ENCODE peak calls at places on chromosomes 5 and 9, in five cellular contexts. One of them, this sample, is unnamed.

GRCh38 chr5:151150484-151151262 is 6.9 kb downstream of the ANXA6 start:
- DNase-seq in activated effector memory CD4-positive, alpha-beta T cell treated with anti-CD3 and anti-CD28 coated beads, Interleukin-2, amount 50 U/mL, for 16 hours: peak; percentile 88
- DNase-seq in SW480: no peak
- DNase-seq in KG1: peak; percentile 47
- DNase-seq in astrocyte of the cerebellum: peak; percentile 27
- DNase-seq in this sample: peak; percentile 74

GRCh38 chr9:108205276-108205675 is 650.5 kb downstream of the ACTL7B start:
- DNase-seq in activated effector memory CD4-positive, alpha-beta T cell treated with anti-CD3 and anti-CD28 coated beads, Interleukin-2, amount 50 U/mL, for 16 hours: no peak
- DNase-seq in SW480: no peak
- DNase-seq in KG1: no peak
- DNase-seq in astrocyte of the cerebellum: no peak
- DNase-seq in this sample: no peak

GRCh38 chr9:132826576-132827365 is 51.3 kb downstream of the AK8 start:
- DNase-seq in activated effector memory CD4-positive, alpha-beta T cell treated with anti-CD3 and anti-CD28 coated beads, Interleukin-2, amount 50 U/mL, for 16 hours: peak; percentile 36
- DNase-seq in SW480: no peak
- DNase-seq in KG1: no peak
- DNase-seq in astrocyte of the cerebellum: no peak
- DNase-seq in this sample: no peak

GRCh38 chr5:78265163-78265562 is 29.3 kb downstream of the AP3B1 start:
- DNase-seq in activated effector memory CD4-positive, alpha-beta T cell treated with anti-CD3 and anti-CD28 coated beads, Interleukin-2, amount 50 U/mL, for 16 hours: no peak
- DNase-seq in SW480: no peak
- DNase-seq in KG1: no peak
- DNase-seq in astrocyte of the cerebellum: no peak
- DNase-seq in this sample: no peak

GRCh38 chr5:42819745-42820144 is 8.1 kb upstream of the SELENOP start:
- DNase-seq in activated effector memory CD4-positive, alpha-beta T cell treated with anti-CD3 and anti-CD28 coated beads, Interleukin-2, amount 50 U/mL, for 16 hours: no peak
- DNase-seq in SW480: no peak
- DNase-seq in KG1: no peak
- DNase-seq in astrocyte of the cerebellum: no peak
- DNase-seq in this sample: no peak

GRCh38 chr5:179595916-179596315 is 27.6 kb downstream of the HNRNPH1 start:
- DNase-seq in activated effector memory CD4-positive, alpha-beta T cell treated with anti-CD3 and anti-CD28 coated beads, Interleukin-2, amount 50 U/mL, for 16 hours: no peak
- DNase-seq in SW480: no peak
- DNase-seq in KG1: no peak
- DNase-seq in astrocyte of the cerebellum: peak; percentile 44
- DNase-seq in this sample: no peak

GRCh38 chr5:1785062-1785461 is 14.6 kb downstream of the MRPL36 start:
- DNase-seq in activated effector memory CD4-positive, alpha-beta T cell treated with anti-CD3 and anti-CD28 coated beads, Interleukin-2, amount 50 U/mL, for 16 hours: no peak
- DNase-seq in SW480: no peak
- DNase-seq in KG1: no peak
- DNase-seq in astrocyte of the cerebellum: no peak
- DNase-seq in this sample: no peak

GRCh38 chr9:61673664-61674381 is 484.0 kb downstream of the SPATA31A7 start:
- DNase-seq in activated effector memory CD4-positive, alpha-beta T cell treated with anti-CD3 and anti-CD28 coated beads, Interleukin-2, amount 50 U/mL, for 16 hours: no peak
- DNase-seq in SW480: no peak
- DNase-seq in KG1: no peak
- DNase-seq in astrocyte of the cerebellum: no peak
- DNase-seq in this sample: no peak

GRCh38 chr9:92641092-92641809 is 28.7 kb downstream of the IPPK start:
- DNase-seq in activated effector memory CD4-positive, alpha-beta T cell treated with anti-CD3 and anti-CD28 coated beads, Interleukin-2, amount 50 U/mL, for 16 hours: no peak
- DNase-seq in SW480: no peak
- DNase-seq in KG1: no peak
- DNase-seq in astrocyte of the cerebellum: no peak
- DNase-seq in this sample: no peak

GRCh38 chr9:126532019-126532462 is 81.7 kb upstream of the LMX1B start:
- DNase-seq in activated effector memory CD4-positive, alpha-beta T cell treated with anti-CD3 and anti-CD28 coated beads, Interleukin-2, amount 50 U/mL, for 16 hours: no peak
- DNase-seq in SW480: no peak
- DNase-seq in KG1: no peak
- DNase-seq in astrocyte of the cerebellum: no peak
- DNase-seq in this sample: no peak

GRCh38 chr5:59069438-59070079 is 486.7 kb downstream of the RAB3C start:
- DNase-seq in activated effector memory CD4-positive, alpha-beta T cell treated with anti-CD3 and anti-CD28 coated beads, Interleukin-2, amount 50 U/mL, for 16 hours: no peak
- DNase-seq in SW480: peak; percentile 19
- DNase-seq in KG1: no peak
- DNase-seq in astrocyte of the cerebellum: peak; percentile 85
- DNase-seq in this sample: no peak

GRCh38 chr5:8908055-8908683 is 637.7 kb downstream of the SEMA5A start:
- DNase-seq in activated effector memory CD4-positive, alpha-beta T cell treated with anti-CD3 and anti-CD28 coated beads, Interleukin-2, amount 50 U/mL, for 16 hours: no peak
- DNase-seq in SW480: peak; percentile 16
- DNase-seq in KG1: no peak
- DNase-seq in astrocyte of the cerebellum: no peak
- DNase-seq in this sample: no peak

GRCh38 chr5:53545744-53546143 is 14.7 kb upstream of the NDUFS4 start:
- DNase-seq in activated effector memory CD4-positive, alpha-beta T cell treated with anti-CD3 and anti-CD28 coated beads, Interleukin-2, amount 50 U/mL, for 16 hours: no peak
- DNase-seq in SW480: no peak
- DNase-seq in KG1: no peak
- DNase-seq in astrocyte of the cerebellum: no peak
- DNase-seq in this sample: no peak

GRCh38 chr5:179505636-179506261 is 44.6 kb upstream of the RUFY1 start:
- DNase-seq in activated effector memory CD4-positive, alpha-beta T cell treated with anti-CD3 and anti-CD28 coated beads, Interleukin-2, amount 50 U/mL, for 16 hours: peak; percentile 50
- DNase-seq in SW480: no peak
- DNase-seq in KG1: no peak
- DNase-seq in astrocyte of the cerebellum: no peak
- DNase-seq in this sample: no peak

GRCh38 chr9:35102465-35102768 is 514 bp downstream of the STOML2 start:
- DNase-seq in activated effector memory CD4-positive, alpha-beta T cell treated with anti-CD3 and anti-CD28 coated beads, Interleukin-2, amount 50 U/mL, for 16 hours: no peak
- DNase-seq in SW480: no peak
- DNase-seq in KG1: no peak
- DNase-seq in astrocyte of the cerebellum: no peak
- DNase-seq in this sample: no peak

GRCh38 chr5:148993283-148993936 is 69.5 kb downstream of the SH3TC2 start:
- DNase-seq in activated effector memory CD4-positive, alpha-beta T cell treated with anti-CD3 and anti-CD28 coated beads, Interleukin-2, amount 50 U/mL, for 16 hours: no peak
- DNase-seq in SW480: no peak
- DNase-seq in KG1: no peak
- DNase-seq in astrocyte of the cerebellum: no peak
- DNase-seq in this sample: no peak

GRCh38 chr9:115924669-115924987 is 229.0 kb upstream of the PAPPA start:
- DNase-seq in activated effector memory CD4-positive, alpha-beta T cell treated with anti-CD3 and anti-CD28 coated beads, Interleukin-2, amount 50 U/mL, for 16 hours: no peak
- DNase-seq in SW480: no peak
- DNase-seq in KG1: no peak
- DNase-seq in astrocyte of the cerebellum: no peak
- DNase-seq in this sample: no peak

GRCh38 chr9:99824378-99825157 is 2.9 kb downstream of the NR4A3 start:
- DNase-seq in activated effector memory CD4-positive, alpha-beta T cell treated with anti-CD3 and anti-CD28 coated beads, Interleukin-2, amount 50 U/mL, for 16 hours: peak; percentile 86
- DNase-seq in SW480: no peak
- DNase-seq in KG1: no peak
- DNase-seq in astrocyte of the cerebellum: no peak
- DNase-seq in this sample: peak; percentile 59

GRCh38 chr5:4233671-4234070 is 638.0 kb downstream of the IRX1 start:
- DNase-seq in activated effector memory CD4-positive, alpha-beta T cell treated with anti-CD3 and anti-CD28 coated beads, Interleukin-2, amount 50 U/mL, for 16 hours: no peak
- DNase-seq in SW480: peak; percentile 14
- DNase-seq in KG1: no peak
- DNase-seq in astrocyte of the cerebellum: no peak
- DNase-seq in this sample: no peak

GRCh38 chr5:168819004-168819626 is 239.9 kb upstream of the PANK3 start:
- DNase-seq in activated effector memory CD4-positive, alpha-beta T cell treated with anti-CD3 and anti-CD28 coated beads, Interleukin-2, amount 50 U/mL, for 16 hours: no peak
- DNase-seq in SW480: no peak
- DNase-seq in KG1: no peak
- DNase-seq in astrocyte of the cerebellum: no peak
- DNase-seq in this sample: no peak

GRCh38 chr9:101601904-101602765 is 7.4 kb upstream of the PPP3R2 start:
- DNase-seq in activated effector memory CD4-positive, alpha-beta T cell treated with anti-CD3 and anti-CD28 coated beads, Interleukin-2, amount 50 U/mL, for 16 hours: no peak
- DNase-seq in SW480: peak; percentile 65
- DNase-seq in KG1: no peak
- DNase-seq in astrocyte of the cerebellum: peak; percentile 31
- DNase-seq in this sample: no peak

GRCh38 chr5:136082390-136083193 is 50.1 kb upstream of the SMAD5 start:
- DNase-seq in activated effector memory CD4-positive, alpha-beta T cell treated with anti-CD3 and anti-CD28 coated beads, Interleukin-2, amount 50 U/mL, for 16 hours: peak; percentile 86
- DNase-seq in SW480: no peak
- DNase-seq in KG1: no peak
- DNase-seq in astrocyte of the cerebellum: peak; percentile 39
- DNase-seq in this sample: peak; percentile 37

GRCh38 chr5:179262126-179262920 is 82.9 kb downstream of the ADAMTS2 start:
- DNase-seq in activated effector memory CD4-positive, alpha-beta T cell treated with anti-CD3 and anti-CD28 coated beads, Interleukin-2, amount 50 U/mL, for 16 hours: peak; percentile 55
- DNase-seq in SW480: no peak
- DNase-seq in KG1: no peak
- DNase-seq in astrocyte of the cerebellum: no peak
- DNase-seq in this sample: no peak

GRCh38 chr9:38026021-38026809 is 42.8 kb downstream of the SHB start:
- DNase-seq in activated effector memory CD4-positive, alpha-beta T cell treated with anti-CD3 and anti-CD28 coated beads, Interleukin-2, amount 50 U/mL, for 16 hours: no peak
- DNase-seq in SW480: peak; percentile 88
- DNase-seq in KG1: no peak
- DNase-seq in astrocyte of the cerebellum: peak; percentile 83
- DNase-seq in this sample: no peak

GRCh38 chr5:168424506-168425298 is 61.6 kb upstream of the RARS1 start:
- DNase-seq in activated effector memory CD4-positive, alpha-beta T cell treated with anti-CD3 and anti-CD28 coated beads, Interleukin-2, amount 50 U/mL, for 16 hours: no peak
- DNase-seq in SW480: no peak
- DNase-seq in KG1: no peak
- DNase-seq in astrocyte of the cerebellum: peak; percentile 41
- DNase-seq in this sample: no peak

GRCh38 chr5:6745706-6746217 is 32.5 kb downstream of the TENT4A start:
- DNase-seq in activated effector memory CD4-positive, alpha-beta T cell treated with anti-CD3 and anti-CD28 coated beads, Interleukin-2, amount 50 U/mL, for 16 hours: no peak
- DNase-seq in SW480: peak; percentile 51
- DNase-seq in KG1: peak; percentile 13
- DNase-seq in astrocyte of the cerebellum: peak; percentile 61
- DNase-seq in this sample: no peak

GRCh38 chr9:132293145-132293721 is 61.6 kb downstream of the SETX start:
- DNase-seq in activated effector memory CD4-positive, alpha-beta T cell treated with anti-CD3 and anti-CD28 coated beads, Interleukin-2, amount 50 U/mL, for 16 hours: no peak
- DNase-seq in SW480: no peak
- DNase-seq in KG1: no peak
- DNase-seq in astrocyte of the cerebellum: no peak
- DNase-seq in this sample: no peak

GRCh38 chr5:132766020-132766805 is 10.8 kb downstream of the SEPTIN8 start:
- DNase-seq in activated effector memory CD4-positive, alpha-beta T cell treated with anti-CD3 and anti-CD28 coated beads, Interleukin-2, amount 50 U/mL, for 16 hours: no peak
- DNase-seq in SW480: no peak
- DNase-seq in KG1: no peak
- DNase-seq in astrocyte of the cerebellum: no peak
- DNase-seq in this sample: no peak

GRCh38 chr9:118558026-118558425 is 811.2 kb downstream of the BRINP1 start:
- DNase-seq in activated effector memory CD4-positive, alpha-beta T cell treated with anti-CD3 and anti-CD28 coated beads, Interleukin-2, amount 50 U/mL, for 16 hours: no peak
- DNase-seq in SW480: no peak
- DNase-seq in KG1: no peak
- DNase-seq in astrocyte of the cerebellum: no peak
- DNase-seq in this sample: no peak

GRCh38 chr9:76716270-76716669 is 48.0 kb upstream of the PCA3 start:
- DNase-seq in activated effector memory CD4-positive, alpha-beta T cell treated with anti-CD3 and anti-CD28 coated beads, Interleukin-2, amount 50 U/mL, for 16 hours: no peak
- DNase-seq in SW480: no peak
- DNase-seq in KG1: no peak
- DNase-seq in astrocyte of the cerebellum: no peak
- DNase-seq in this sample: no peak

GRCh38 chr9:86796671-86797070 is 150.6 kb downstream of the GAS1 start:
- DNase-seq in activated effector memory CD4-positive, alpha-beta T cell treated with anti-CD3 and anti-CD28 coated beads, Interleukin-2, amount 50 U/mL, for 16 hours: no peak
- DNase-seq in SW480: no peak
- DNase-seq in KG1: no peak
- DNase-seq in astrocyte of the cerebellum: no peak
- DNase-seq in this sample: no peak

GRCh38 chr9:115264333-115264732 is 146.4 kb upstream of the TNC start:
- DNase-seq in activated effector memory CD4-positive, alpha-beta T cell treated with anti-CD3 and anti-CD28 coated beads, Interleukin-2, amount 50 U/mL, for 16 hours: no peak
- DNase-seq in SW480: no peak
- DNase-seq in KG1: no peak
- DNase-seq in astrocyte of the cerebellum: no peak
- DNase-seq in this sample: no peak

GRCh38 chr5:120091376-120091948 is 372.6 kb upstream of the PRR16 start:
- DNase-seq in activated effector memory CD4-positive, alpha-beta T cell treated with anti-CD3 and anti-CD28 coated beads, Interleukin-2, amount 50 U/mL, for 16 hours: no peak
- DNase-seq in SW480: no peak
- DNase-seq in KG1: no peak
- DNase-seq in astrocyte of the cerebellum: no peak
- DNase-seq in this sample: no peak

GRCh38 chr9:89770779-89771178 is 166.0 kb downstream of the GADD45G start:
- DNase-seq in activated effector memory CD4-positive, alpha-beta T cell treated with anti-CD3 and anti-CD28 coated beads, Interleukin-2, amount 50 U/mL, for 16 hours: no peak
- DNase-seq in SW480: no peak
- DNase-seq in KG1: no peak
- DNase-seq in astrocyte of the cerebellum: no peak
- DNase-seq in this sample: no peak

GRCh38 chr5:128271859-128272446 is 188.4 kb downstream of the SLC12A2 start:
- DNase-seq in activated effector memory CD4-positive, alpha-beta T cell treated with anti-CD3 and anti-CD28 coated beads, Interleukin-2, amount 50 U/mL, for 16 hours: no peak
- DNase-seq in SW480: peak; percentile 88
- DNase-seq in KG1: no peak
- DNase-seq in astrocyte of the cerebellum: peak; percentile 57
- DNase-seq in this sample: no peak

GRCh38 chr9:34606190-34606589 is 5.7 kb downstream of the RPP25L start:
- DNase-seq in activated effector memory CD4-positive, alpha-beta T cell treated with anti-CD3 and anti-CD28 coated beads, Interleukin-2, amount 50 U/mL, for 16 hours: no peak
- DNase-seq in SW480: no peak
- DNase-seq in KG1: no peak
- DNase-seq in astrocyte of the cerebellum: no peak
- DNase-seq in this sample: no peak